ENCODE peak calls at places on chromosomes 7 and 10, in six cellular contexts. One of them, this sample, is unnamed.

GRCh38 chr7:76381814-76382213 is 23.0 kb upstream of the YWHAG start:
- DNase-seq in stimulated activated CD8-positive, alpha-beta memory T cell treated with anti-CD3 and anti-CD28 coated beads, Interleukin-12 subunit alpha, Interleukin-12 subunit beta, amount 100 ng/mL, for 1 hour: no peak
- DNase-seq in DMS 273 treated with DMSO at 0.1 percent for 48 hours: no peak
- DNase-seq in right atrium auricular region: no peak
- DNase-seq in AG10803: no peak
- DNase-seq in LoVo: no peak
- DNase-seq in this sample: no peak

GRCh38 chr7:40694991-40695390 is 560.2 kb downstream of the SUGCT start:
- DNase-seq in right atrium auricular region: no peak
- DNase-seq in AG10803: no peak
- DNase-seq in LoVo: no peak
- DNase-seq in stimulated activated CD8-positive, alpha-beta memory T cell treated with anti-CD3 and anti-CD28 coated beads, Interleukin-12 subunit alpha, Interleukin-12 subunit beta, amount 100 ng/mL, for 1 hour: no peak
- DNase-seq in DMS 273 treated with DMSO at 0.1 percent for 48 hours: no peak
- DNase-seq in this sample: no peak

GRCh38 chr10:113007343-113007771 is 57.3 kb downstream of the TCF7L2 start:
- DNase-seq in DMS 273 treated with DMSO at 0.1 percent for 48 hours: no peak
- DNase-seq in LoVo: no peak
- DNase-seq in AG10803: no peak
- DNase-seq in right atrium auricular region: no peak
- DNase-seq in stimulated activated CD8-positive, alpha-beta memory T cell treated with anti-CD3 and anti-CD28 coated beads, Interleukin-12 subunit alpha, Interleukin-12 subunit beta, amount 100 ng/mL, for 1 hour: peak; percentile 14
- DNase-seq in this sample: no peak

GRCh38 chr10:81838950-81839349 is 36.0 kb upstream of the NRG3 start:
- DNase-seq in right atrium auricular region: no peak
- DNase-seq in AG10803: no peak
- DNase-seq in DMS 273 treated with DMSO at 0.1 percent for 48 hours: no peak
- DNase-seq in LoVo: no peak
- DNase-seq in stimulated activated CD8-positive, alpha-beta memory T cell treated with anti-CD3 and anti-CD28 coated beads, Interleukin-12 subunit alpha, Interleukin-12 subunit beta, amount 100 ng/mL, for 1 hour: no peak
- DNase-seq in this sample: no peak

GRCh38 chr7:38655833-38656774 is 24.9 kb upstream of the AMPH start:
- DNase-seq in DMS 273 treated with DMSO at 0.1 percent for 48 hours: no peak
- DNase-seq in LoVo: no peak
- DNase-seq in stimulated activated CD8-positive, alpha-beta memory T cell treated with anti-CD3 and anti-CD28 coated beads, Interleukin-12 subunit alpha, Interleukin-12 subunit beta, amount 100 ng/mL, for 1 hour: no peak
- DNase-seq in AG10803: no peak
- DNase-seq in right atrium auricular region: no peak
- DNase-seq in this sample: no peak

GRCh38 chr7:104126411-104126841 is 81.4 kb downstream of the ORC5 start:
- DNase-seq in AG10803: no peak
- DNase-seq in DMS 273 treated with DMSO at 0.1 percent for 48 hours: peak; percentile 99
- DNase-seq in LoVo: no peak
- DNase-seq in right atrium auricular region: no peak
- DNase-seq in stimulated activated CD8-positive, alpha-beta memory T cell treated with anti-CD3 and anti-CD28 coated beads, Interleukin-12 subunit alpha, Interleukin-12 subunit beta, amount 100 ng/mL, for 1 hour: no peak
- DNase-seq in this sample: no peak

GRCh38 chr7:50304158-50304910 is at the start of gene IKZF1:
- DNase-seq in stimulated activated CD8-positive, alpha-beta memory T cell treated with anti-CD3 and anti-CD28 coated beads, Interleukin-12 subunit alpha, Interleukin-12 subunit beta, amount 100 ng/mL, for 1 hour: no peak
- DNase-seq in LoVo: no peak
- DNase-seq in AG10803: no peak
- DNase-seq in right atrium auricular region: no peak
- DNase-seq in DMS 273 treated with DMSO at 0.1 percent for 48 hours: no peak
- DNase-seq in this sample: peak; percentile 90

GRCh38 chr7:130791746-130792145 is 57.7 kb upstream of the KLF14 start:
- DNase-seq in AG10803: no peak
- DNase-seq in DMS 273 treated with DMSO at 0.1 percent for 48 hours: no peak
- DNase-seq in stimulated activated CD8-positive, alpha-beta memory T cell treated with anti-CD3 and anti-CD28 coated beads, Interleukin-12 subunit alpha, Interleukin-12 subunit beta, amount 100 ng/mL, for 1 hour: no peak
- DNase-seq in LoVo: no peak
- DNase-seq in right atrium auricular region: no peak
- DNase-seq in this sample: no peak

GRCh38 chr7:155169081-155169480 is 99.0 kb downstream of the HTR5A start:
- DNase-seq in DMS 273 treated with DMSO at 0.1 percent for 48 hours: no peak
- DNase-seq in LoVo: no peak
- DNase-seq in right atrium auricular region: no peak
- DNase-seq in stimulated activated CD8-positive, alpha-beta memory T cell treated with anti-CD3 and anti-CD28 coated beads, Interleukin-12 subunit alpha, Interleukin-12 subunit beta, amount 100 ng/mL, for 1 hour: no peak
- DNase-seq in AG10803: no peak
- DNase-seq in this sample: no peak

GRCh38 chr10:59895629-59896116 is 10.7 kb downstream of the CCDC6 start:
- DNase-seq in stimulated activated CD8-positive, alpha-beta memory T cell treated with anti-CD3 and anti-CD28 coated beads, Interleukin-12 subunit alpha, Interleukin-12 subunit beta, amount 100 ng/mL, for 1 hour: no peak
- DNase-seq in right atrium auricular region: no peak
- DNase-seq in DMS 273 treated with DMSO at 0.1 percent for 48 hours: no peak
- DNase-seq in LoVo: no peak
- DNase-seq in AG10803: no peak
- DNase-seq in this sample: no peak

This sample was measured in AML-193.